ENCODE peak calls at places on chromosome 15, in seven cellular contexts. I is fibroblast of pulmonary artery, G is neural crest cell, T is nephron progenitor cell, H is PC-3, B is hepatocyte, A is ovary. U is an unnamed sample.
A peak's percentile ranks its signal among the peaks of the same experiment; 100 is the strongest.

GRCh38 chr15:48062476-48062875 is 58.3 kb upstream of the SLC24A5 start:
- DNase-seq in H (peak; percentile 9), I (peak; percentile 19), B (no peak), G (no peak), T (no peak), A (no peak), U (peak; percentile 23)

GRCh38 chr15:99407716-99408115 is 156.4 kb downstream of the LRRC28 start:
- DNase-seq in I (no peak), H (no peak), G (no peak), B (no peak), T (no peak), A (no peak), U (no peak)

GRCh38 chr15:39691229-39691628 is 91.4 kb downstream of the FSIP1 start:
- DNase-seq in I (no peak), G (no peak), A (no peak), T (no peak), B (no peak), H (no peak), U (no peak)

GRCh38 chr15:71296032-71296686 is 180.9 kb downstream of the THSD4 start:
- DNase-seq in T (no peak), G (no peak), A (no peak), B (peak; percentile 39), I (peak; percentile 84), H (peak; percentile 94), U (peak; percentile 90)

GRCh38 chr15:31437686-31438085 is 111.1 kb downstream of the KLF13 start:
- DNase-seq in I (no peak), T (no peak), A (no peak), B (no peak), H (no peak), G (no peak), U (no peak)

GRCh38 chr15:55256281-55257013 is 33.2 kb downstream of the RAB27A start:
- DNase-seq in T (no peak), H (no peak), A (no peak), B (no peak), I (no peak), G (no peak), U (peak; percentile 41)

GRCh38 chr15:100001405-100001804 is 268.2 kb upstream of the LYSMD4 start:
- DNase-seq in I (no peak), H (no peak), B (no peak), G (no peak), T (no peak), A (no peak), U (no peak)

GRCh38 chr15:67186688-67187087 is 67.8 kb downstream of the AAGAB start:
- DNase-seq in B (no peak), A (no peak), G (no peak), H (no peak), I (no peak), T (no peak), U (no peak)

GRCh38 chr15:28085489-28086174 is 13.5 kb downstream of the OCA2 start:
- DNase-seq in A (no peak), H (no peak), I (no peak), G (no peak), B (no peak), T (no peak), U (no peak)

GRCh38 chr15:31104048-31104447 is 2.5 kb upstream of the TRPM1 start:
- DNase-seq in T (no peak), B (no peak), A (no peak), G (no peak), I (no peak), H (no peak), U (no peak)

GRCh38 chr15:42707068-42707467 is 29.9 kb downstream of the CDAN1 start:
- DNase-seq in B (no peak), I (peak; percentile 40), A (no peak), H (peak; percentile 97), T (no peak), G (no peak), U (peak; percentile 77)

GRCh38 chr15:68599560-68600071 is 20.8 kb downstream of the CORO2B start:
- DNase-seq in H (no peak), G (peak; percentile 73), A (peak; percentile 53), I (peak; percentile 63), B (peak; percentile 50), T (peak; percentile 78), U (no peak)

GRCh38 chr15:90865702-90866101 is 2.7 kb upstream of the FURIN start:
- DNase-seq in A (no peak), I (no peak), G (no peak), B (no peak), T (no peak), H (no peak), U (no peak)

GRCh38 chr15:68602484-68603240 is 23.9 kb downstream of the CORO2B start:
- DNase-seq in B (no peak), T (no peak), A (no peak), G (no peak), I (no peak), H (no peak), U (no peak)

GRCh38 chr15:39581501-39582285 is 814 bp downstream of the THBS1 start:
- DNase-seq in H (peak; percentile 76), B (peak; percentile 79), G (peak; percentile 13), T (peak; percentile 54), I (peak; percentile 71), A (peak; percentile 61), U (peak; percentile 69)

GRCh38 chr15:56523521-56523920 is 58.6 kb upstream of the MNS1 start:
- DNase-seq in A (no peak), I (no peak), G (no peak), T (no peak), B (no peak), H (peak; percentile 1), U (no peak)

DNA sequence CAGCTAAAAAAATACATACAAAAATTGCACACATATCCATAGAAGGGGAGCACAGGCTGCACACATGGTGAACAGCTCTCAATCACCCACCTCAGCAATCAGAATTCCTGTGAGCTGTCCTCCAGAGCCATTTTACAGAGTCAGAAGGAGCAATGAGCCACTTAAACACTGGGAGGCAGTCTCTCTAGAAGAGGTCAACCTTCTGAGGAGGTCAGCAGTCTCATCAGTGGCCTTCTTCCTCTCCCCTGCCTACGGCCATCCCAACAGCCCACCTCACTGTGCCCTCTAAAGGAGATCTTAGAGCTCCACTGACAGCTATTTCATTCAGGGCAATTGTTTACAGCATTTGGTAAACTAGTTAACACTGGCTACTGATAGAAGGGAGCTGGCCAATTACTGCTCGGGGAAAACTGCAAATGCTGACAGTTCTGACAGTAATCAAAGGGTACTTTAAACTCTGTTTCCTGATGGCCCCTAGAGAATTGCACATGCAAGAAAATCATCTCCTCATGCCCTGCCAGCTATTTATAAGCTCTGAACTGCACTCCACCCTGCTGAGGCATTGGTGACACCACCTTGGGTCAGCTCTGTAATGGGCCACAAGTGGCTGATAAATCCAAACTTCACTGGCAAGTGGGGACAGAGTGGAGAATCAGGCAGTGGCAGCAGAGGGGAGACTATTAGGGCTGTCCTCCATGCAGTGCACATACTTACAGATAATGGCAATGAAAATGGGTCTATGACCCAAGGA is 42.1 kb upstream of the TSPAN3 start:
- DNase-seq in G (no peak), H (no peak), T (no peak), A (no peak), I (no peak), B (no peak), U (no peak)
- TF ChIP-seq CTCF in G (peak; percentile 21), H (no peak), T (no peak), A (no peak), I (no peak), B (no peak), U (no peak)

DNA sequence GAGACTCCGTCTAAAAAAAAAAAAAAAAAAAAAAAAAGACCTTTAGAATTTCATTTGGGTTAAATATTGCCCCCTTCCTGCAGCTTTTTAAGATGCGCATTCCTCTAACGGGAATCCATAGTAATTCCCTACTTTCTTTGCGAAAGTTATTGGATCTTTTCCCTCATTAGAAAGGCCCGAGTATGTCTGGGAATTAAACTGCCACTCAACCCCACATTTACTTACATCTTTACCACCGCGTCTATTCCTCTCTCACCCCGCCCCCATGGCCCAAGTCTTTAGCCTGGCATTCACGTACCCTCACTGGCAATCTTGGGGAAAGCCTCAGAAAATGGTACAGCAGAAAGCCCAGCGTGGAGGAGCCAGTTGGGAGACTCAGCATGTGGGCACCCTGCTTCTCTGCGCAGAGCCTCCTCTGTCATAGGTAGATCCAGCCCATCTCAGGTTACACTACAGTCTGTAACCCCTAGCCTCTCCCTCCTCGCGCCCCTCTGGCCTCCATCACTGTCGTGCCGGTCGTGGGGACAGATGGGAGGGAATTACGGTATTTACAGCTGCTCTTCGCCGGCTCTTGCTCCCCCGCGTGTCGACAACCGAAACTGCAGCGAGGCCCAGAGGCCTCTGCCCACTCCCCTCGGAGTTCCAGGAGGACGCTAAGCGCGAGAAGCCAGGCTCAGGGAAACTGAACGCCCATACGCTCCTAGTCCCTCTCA is 6.4 kb upstream of the ANKDD1A start:
- DNase-seq in H (no peak), I (peak; percentile 76), A (peak; percentile 43), B (peak; percentile 86), G (peak; percentile 83), T (peak; percentile 81), U (peak; percentile 63)
- TF ChIP-seq CTCF in H (peak; percentile 33), I (peak; percentile 89), A (peak; percentile 73), B (peak; percentile 84), G (peak; percentile 83), T (peak; percentile 61), U (peak; percentile 72)

DNA sequence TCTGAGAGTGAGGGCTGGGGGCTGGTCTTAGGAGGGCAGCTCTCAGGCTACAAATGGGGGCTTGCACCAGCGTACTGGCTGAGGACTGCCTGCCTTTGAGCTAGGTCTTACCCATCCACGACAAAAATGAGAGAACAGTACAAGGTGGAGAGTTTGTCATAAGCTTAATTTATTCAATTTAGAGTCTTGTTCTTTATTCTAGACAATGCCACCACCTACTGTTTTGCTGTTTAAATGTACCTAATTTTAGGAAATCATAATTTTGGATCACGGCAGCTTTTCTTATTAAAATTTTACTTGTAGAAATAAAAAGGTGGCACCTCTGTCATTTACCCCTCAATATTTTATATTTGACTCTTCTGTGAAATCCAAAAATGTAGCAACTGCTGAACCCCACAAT is 88.4 kb downstream of the SLCO3A1 start:
- DNase-seq in H (peak; percentile 25), A (no peak), T (no peak), I (peak; percentile 36), B (no peak), G (no peak), U (peak; percentile 46)
- TF ChIP-seq CTCF in H (no peak), A (no peak), T (no peak), I (no peak), B (no peak), G (no peak), U (peak; percentile 9)

GRCh38 chr15:69934607-69935006 is 163.1 kb downstream of the TLE3 start:
- DNase-seq in A (no peak), I (no peak), T (no peak), B (no peak), G (no peak), H (no peak), U (no peak)

GRCh38 chr15:69929905-69930630 is 167.6 kb downstream of the TLE3 start:
- DNase-seq in A (no peak), I (no peak), H (no peak), G (no peak), B (no peak), T (no peak), U (peak; percentile 13)

GRCh38 chr15:69930754-69931153 is 167.0 kb downstream of the TLE3 start:
- DNase-seq in A (no peak), I (no peak), G (no peak), B (no peak), T (no peak), H (no peak), U (no peak)

GRCh38 chr15:69926721-69927120 is 171.0 kb downstream of the TLE3 start:
- DNase-seq in G (no peak), H (no peak), T (no peak), A (no peak), B (no peak), I (no peak), U (no peak)

DNA sequence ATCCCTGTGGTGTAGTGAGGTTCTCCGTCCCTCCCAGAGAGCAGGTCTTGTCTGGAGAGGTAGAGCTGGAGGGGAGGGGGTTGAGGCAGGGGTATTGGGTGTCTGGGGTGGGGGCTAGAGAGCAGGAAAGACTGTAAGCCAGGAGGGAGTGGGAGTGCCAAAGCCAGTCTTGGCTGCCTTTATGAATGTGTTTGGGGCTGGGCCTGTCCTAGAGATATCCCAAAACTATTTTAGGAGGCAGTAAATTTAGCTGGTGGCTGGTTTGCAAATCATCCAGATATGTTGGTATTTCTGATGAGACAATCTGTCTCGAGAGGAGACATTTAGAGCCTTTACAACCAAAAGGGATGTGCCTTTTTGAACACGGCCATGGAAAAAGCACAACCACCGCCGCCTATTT is 166.6 kb downstream of the TLE3 start:
- DNase-seq in T (no peak), A (no peak), G (no peak), B (no peak), I (no peak), H (no peak), U (no peak)
- TF ChIP-seq CTCF in T (no peak), A (no peak), G (no peak), B (no peak), I (no peak), H (no peak), U (no peak)